ENCODE peak calls at places on chromosomes 4 and X, in seven cellular contexts. One of them, this sample, is unnamed.

GRCh38 chr4:159016527-159017137 is 86.2 kb upstream of the RAPGEF2 start:
- DNase-seq in NT2/D1: peak; percentile 35
- DNase-seq in gastrocnemius medialis: no peak
- DNase-seq in tibial artery: no peak
- DNase-seq in body of pancreas: no peak
- DNase-seq in esophagus squamous epithelium: no peak
- DNase-seq in stomach: no peak
- DNase-seq in this sample: peak; percentile 65

GRCh38 chrX:154399527-154400368 is 1.6 kb downstream of the RPL10 start:
- DNase-seq in NT2/D1: no peak
- DNase-seq in gastrocnemius medialis: no peak
- DNase-seq in tibial artery: no peak
- DNase-seq in body of pancreas: no peak
- DNase-seq in esophagus squamous epithelium: no peak
- DNase-seq in stomach: no peak
- DNase-seq in this sample: no peak

GRCh38 chr4:157804986-157805385 is 367.8 kb downstream of the GASK1B start:
- DNase-seq in NT2/D1: no peak
- DNase-seq in gastrocnemius medialis: no peak
- DNase-seq in tibial artery: no peak
- DNase-seq in body of pancreas: no peak
- DNase-seq in esophagus squamous epithelium: no peak
- DNase-seq in stomach: no peak
- DNase-seq in this sample: no peak

GRCh38 chrX:152600853-152601635 is 36.7 kb upstream of the GABRQ start:
- DNase-seq in NT2/D1: peak; percentile 8
- DNase-seq in gastrocnemius medialis: no peak
- DNase-seq in tibial artery: no peak
- DNase-seq in body of pancreas: no peak
- DNase-seq in esophagus squamous epithelium: no peak
- DNase-seq in stomach: no peak
- DNase-seq in this sample: no peak

GRCh38 chr4:12445711-12446110 is 1017.0 kb upstream of the HS3ST1 start:
- DNase-seq in NT2/D1: no peak
- DNase-seq in gastrocnemius medialis: no peak
- DNase-seq in tibial artery: no peak
- DNase-seq in body of pancreas: no peak
- DNase-seq in esophagus squamous epithelium: no peak
- DNase-seq in stomach: no peak
- DNase-seq in this sample: no peak

GRCh38 chr4:150007512-150007911 is 70.7 kb upstream of the DCLK2 start:
- DNase-seq in NT2/D1: no peak
- DNase-seq in gastrocnemius medialis: no peak
- DNase-seq in tibial artery: no peak
- DNase-seq in body of pancreas: no peak
- DNase-seq in esophagus squamous epithelium: no peak
- DNase-seq in stomach: no peak
- DNase-seq in this sample: no peak

GRCh38 chrX:133254666-133255065 is 36.5 kb upstream of the TFDP3 start:
- DNase-seq in NT2/D1: no peak
- DNase-seq in gastrocnemius medialis: no peak
- DNase-seq in tibial artery: no peak
- DNase-seq in body of pancreas: no peak
- DNase-seq in esophagus squamous epithelium: no peak
- DNase-seq in stomach: no peak
- DNase-seq in this sample: no peak

GRCh38 chrX:114626323-114626722 is 42.4 kb downstream of the HTR2C start:
- DNase-seq in NT2/D1: peak; percentile 0
- DNase-seq in gastrocnemius medialis: no peak
- DNase-seq in tibial artery: no peak
- DNase-seq in body of pancreas: no peak
- DNase-seq in esophagus squamous epithelium: no peak
- DNase-seq in stomach: no peak
- DNase-seq in this sample: peak; percentile 34

GRCh38 chr4:85113706-85114105 is 147.2 kb upstream of the WDFY3 start:
- DNase-seq in NT2/D1: no peak
- DNase-seq in gastrocnemius medialis: no peak
- DNase-seq in tibial artery: no peak
- DNase-seq in body of pancreas: no peak
- DNase-seq in esophagus squamous epithelium: no peak
- DNase-seq in stomach: no peak
- DNase-seq in this sample: no peak

GRCh38 chr4:124322234-124322831 is 390.2 kb downstream of the ANKRD50 start:
- DNase-seq in NT2/D1: peak; percentile 3
- DNase-seq in gastrocnemius medialis: no peak
- DNase-seq in tibial artery: no peak
- DNase-seq in body of pancreas: no peak
- DNase-seq in esophagus squamous epithelium: no peak
- DNase-seq in stomach: no peak
- DNase-seq in this sample: peak; percentile 69

GRCh38 chr4:36392049-36392448 is 110.6 kb downstream of the DTHD1 start:
- DNase-seq in NT2/D1: no peak
- DNase-seq in gastrocnemius medialis: no peak
- DNase-seq in tibial artery: no peak
- DNase-seq in body of pancreas: no peak
- DNase-seq in esophagus squamous epithelium: no peak
- DNase-seq in stomach: no peak
- DNase-seq in this sample: no peak

DNA sequence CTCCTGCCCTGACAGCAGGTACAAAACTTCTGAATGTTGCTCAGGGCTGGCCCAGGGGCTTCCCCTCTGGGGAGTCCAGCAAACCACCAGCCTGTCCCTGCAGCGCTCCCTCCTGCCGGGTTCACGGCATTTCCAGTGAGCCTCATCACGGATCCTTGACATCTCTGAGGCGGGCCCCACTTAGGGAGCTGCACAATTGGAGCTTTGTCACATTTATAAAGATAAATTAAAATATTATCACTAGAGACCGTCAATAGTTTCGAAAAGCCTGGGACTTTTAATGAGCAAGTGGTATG is 5.1 kb upstream of the SORCS2 start:
- DNase-seq in NT2/D1: no peak
- DNase-seq in gastrocnemius medialis: no peak
- DNase-seq in tibial artery: peak; percentile 35
- DNase-seq in body of pancreas: peak; percentile 6
- DNase-seq in esophagus squamous epithelium: no peak
- DNase-seq in stomach: no peak
- DNase-seq in this sample: no peak
- H3K27me3 ChIP-seq in NT2/D1: peaks cover 37% of the 10 kb centered on the region
- H3K27me3 ChIP-seq in gastrocnemius medialis: no peaks in the 10 kb centered on the region
- H3K27me3 ChIP-seq in tibial artery: peaks cover 57% of the 10 kb centered on the region
- H3K27me3 ChIP-seq in body of pancreas: peaks cover 4% of the 10 kb centered on the region
- H3K27me3 ChIP-seq in esophagus squamous epithelium: peaks cover 66% of the 10 kb centered on the region
- H3K27me3 ChIP-seq in stomach: peaks cover 65% of the 10 kb centered on the region
- H3K27me3 ChIP-seq in this sample: peaks cover 54% of the 10 kb centered on the region

GRCh38 chr4:153950100-153950979 is 161.5 kb upstream of the SFRP2 start:
- DNase-seq in NT2/D1: no peak
- DNase-seq in gastrocnemius medialis: no peak
- DNase-seq in tibial artery: no peak
- DNase-seq in body of pancreas: peak; percentile 16
- DNase-seq in esophagus squamous epithelium: no peak
- DNase-seq in stomach: no peak
- DNase-seq in this sample: no peak

GRCh38 chr4:153955306-153955705 is 166.4 kb upstream of the SFRP2 start:
- DNase-seq in NT2/D1: no peak
- DNase-seq in gastrocnemius medialis: no peak
- DNase-seq in tibial artery: no peak
- DNase-seq in body of pancreas: no peak
- DNase-seq in esophagus squamous epithelium: no peak
- DNase-seq in stomach: no peak
- DNase-seq in this sample: no peak

GRCh38 chr4:153954654-153955053 is 165.8 kb upstream of the SFRP2 start:
- DNase-seq in NT2/D1: no peak
- DNase-seq in gastrocnemius medialis: no peak
- DNase-seq in tibial artery: no peak
- DNase-seq in body of pancreas: no peak
- DNase-seq in esophagus squamous epithelium: no peak
- DNase-seq in stomach: no peak
- DNase-seq in this sample: no peak
- H3K4me3 ChIP-seq in NT2/D1: no peak overlapping the region
- H3K4me3 ChIP-seq in gastrocnemius medialis: no peak overlapping the region
- H3K4me3 ChIP-seq in tibial artery: no peak overlapping the region
- H3K4me3 ChIP-seq in body of pancreas: no peak overlapping the region
- H3K4me3 ChIP-seq in esophagus squamous epithelium: no peak overlapping the region
- H3K4me3 ChIP-seq in stomach: no peak overlapping the region
- H3K4me3 ChIP-seq in this sample: no peak overlapping the region

DNA sequence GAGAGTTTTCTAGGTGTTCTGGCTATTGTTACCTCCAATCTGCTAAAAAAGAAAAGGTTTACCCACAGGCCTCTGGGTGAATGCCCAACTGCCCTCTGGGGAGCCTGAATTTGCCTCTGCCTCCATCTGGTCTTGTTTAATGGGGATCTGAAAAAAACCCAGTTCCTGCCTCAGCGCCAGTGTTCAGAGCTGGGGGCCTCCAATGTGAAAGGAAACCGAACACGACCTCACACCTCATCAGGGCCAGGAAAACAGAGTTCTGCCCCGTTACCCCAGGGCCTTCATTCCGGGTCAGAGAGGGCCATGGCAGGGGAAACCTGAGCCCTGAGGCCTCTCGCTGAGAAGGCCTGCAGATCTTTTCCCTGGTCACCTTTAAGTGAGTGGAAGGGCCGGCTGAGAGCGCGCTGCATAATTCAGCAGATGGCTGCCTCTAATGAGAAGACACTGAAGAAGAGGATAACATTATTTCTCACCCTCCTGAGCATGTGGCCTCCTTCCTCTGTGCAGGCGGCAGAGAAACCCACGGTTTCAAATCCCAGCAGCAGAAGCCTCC is 6.8 kb downstream of the SEPTIN6 start:
- DNase-seq in NT2/D1: no peak
- DNase-seq in gastrocnemius medialis: no peak
- DNase-seq in tibial artery: no peak
- DNase-seq in body of pancreas: no peak
- DNase-seq in esophagus squamous epithelium: no peak
- DNase-seq in stomach: no peak
- DNase-seq in this sample: no peak
- H3K4me1 ChIP-seq in NT2/D1: peaks cover 2% of the 10 kb centered on the region
- H3K4me1 ChIP-seq in gastrocnemius medialis: no peaks in the 10 kb centered on the region
- H3K4me1 ChIP-seq in tibial artery: peaks cover 6% of the 10 kb centered on the region
- H3K4me1 ChIP-seq in body of pancreas: peaks cover 5% of the 10 kb centered on the region
- H3K4me1 ChIP-seq in esophagus squamous epithelium: no peaks in the 10 kb centered on the region
- H3K4me1 ChIP-seq in stomach: no peaks in the 10 kb centered on the region
- H3K4me1 ChIP-seq in this sample: peaks cover 38% of the 10 kb centered on the region

GRCh38 chr4:42234817-42235216 is 82.4 kb upstream of the BEND4 start:
- DNase-seq in NT2/D1: no peak
- DNase-seq in gastrocnemius medialis: no peak
- DNase-seq in tibial artery: no peak
- DNase-seq in body of pancreas: no peak
- DNase-seq in esophagus squamous epithelium: no peak
- DNase-seq in stomach: no peak
- DNase-seq in this sample: no peak

GRCh38 chr4:42237451-42237850 is 85.0 kb upstream of the BEND4 start:
- DNase-seq in NT2/D1: no peak
- DNase-seq in gastrocnemius medialis: no peak
- DNase-seq in tibial artery: no peak
- DNase-seq in body of pancreas: no peak
- DNase-seq in esophagus squamous epithelium: no peak
- DNase-seq in stomach: no peak
- DNase-seq in this sample: no peak

GRCh38 chr4:42237010-42237409 is 84.6 kb upstream of the BEND4 start:
- DNase-seq in NT2/D1: no peak
- DNase-seq in gastrocnemius medialis: no peak
- DNase-seq in tibial artery: no peak
- DNase-seq in body of pancreas: no peak
- DNase-seq in esophagus squamous epithelium: no peak
- DNase-seq in stomach: no peak
- DNase-seq in this sample: no peak
- H3K27me3 ChIP-seq in NT2/D1: no peaks in the 10 kb centered on the region
- H3K27me3 ChIP-seq in gastrocnemius medialis: no peaks in the 10 kb centered on the region
- H3K27me3 ChIP-seq in tibial artery: no peaks in the 10 kb centered on the region
- H3K27me3 ChIP-seq in body of pancreas: no peaks in the 10 kb centered on the region
- H3K27me3 ChIP-seq in esophagus squamous epithelium: no peaks in the 10 kb centered on the region
- H3K27me3 ChIP-seq in stomach: no peaks in the 10 kb centered on the region
- H3K27me3 ChIP-seq in this sample: no peaks in the 10 kb centered on the region

GRCh38 chr4:48827622-48828021 is 3.3 kb upstream of the OCIAD1 start:
- DNase-seq in NT2/D1: no peak
- DNase-seq in gastrocnemius medialis: no peak
- DNase-seq in tibial artery: no peak
- DNase-seq in body of pancreas: no peak
- DNase-seq in esophagus squamous epithelium: no peak
- DNase-seq in stomach: no peak
- DNase-seq in this sample: no peak

GRCh38 chr4:48830706-48831531 is at the start of gene OCIAD1:
- DNase-seq in NT2/D1: peak; percentile 94
- DNase-seq in gastrocnemius medialis: peak; percentile 99
- DNase-seq in tibial artery: peak; percentile 98
- DNase-seq in body of pancreas: peak; percentile 97
- DNase-seq in esophagus squamous epithelium: peak; percentile 93
- DNase-seq in stomach: peak; percentile 97
- DNase-seq in this sample: peak; percentile 97

GRCh38 chr4:48831532-48832015 is 686 bp downstream of the OCIAD1 start:
- DNase-seq in NT2/D1: no peak
- DNase-seq in gastrocnemius medialis: no peak
- DNase-seq in tibial artery: no peak
- DNase-seq in body of pancreas: no peak
- DNase-seq in esophagus squamous epithelium: no peak
- DNase-seq in stomach: no peak
- DNase-seq in this sample: peak; percentile 23

GRCh38 chr4:48836658-48837057 is 5.8 kb downstream of the OCIAD1 start:
- DNase-seq in NT2/D1: no peak
- DNase-seq in gastrocnemius medialis: no peak
- DNase-seq in tibial artery: no peak
- DNase-seq in body of pancreas: no peak
- DNase-seq in esophagus squamous epithelium: no peak
- DNase-seq in stomach: no peak
- DNase-seq in this sample: no peak

GRCh38 chr4:48832571-48832970 is 1.7 kb downstream of the OCIAD1 start:
- DNase-seq in NT2/D1: no peak
- DNase-seq in gastrocnemius medialis: no peak
- DNase-seq in tibial artery: no peak
- DNase-seq in body of pancreas: no peak
- DNase-seq in esophagus squamous epithelium: no peak
- DNase-seq in stomach: no peak
- DNase-seq in this sample: no peak
- H3K4me3 ChIP-seq in NT2/D1: peak overlapping the region; percentile 97
- H3K4me3 ChIP-seq in gastrocnemius medialis: peak overlapping the region; percentile 90
- H3K4me3 ChIP-seq in tibial artery: peak overlapping the region; percentile 73
- H3K4me3 ChIP-seq in body of pancreas: no peak overlapping the region
- H3K4me3 ChIP-seq in esophagus squamous epithelium: no peak overlapping the region
- H3K4me3 ChIP-seq in stomach: peak overlapping the region; percentile 76
- H3K4me3 ChIP-seq in this sample: peak overlapping the region; percentile 84

GRCh38 chrX:24468245-24468644 is 3.2 kb downstream of the PDK3 start:
- DNase-seq in NT2/D1: no peak
- DNase-seq in gastrocnemius medialis: no peak
- DNase-seq in tibial artery: peak; percentile 78
- DNase-seq in body of pancreas: no peak
- DNase-seq in esophagus squamous epithelium: no peak
- DNase-seq in stomach: no peak
- DNase-seq in this sample: no peak
- H3K4me1 ChIP-seq in NT2/D1: no peaks in the 10 kb centered on the region
- H3K4me1 ChIP-seq in gastrocnemius medialis: no peaks in the 10 kb centered on the region
- H3K4me1 ChIP-seq in tibial artery: peaks cover 59% of the 10 kb centered on the region
- H3K4me1 ChIP-seq in body of pancreas: peaks cover 8% of the 10 kb centered on the region
- H3K4me1 ChIP-seq in esophagus squamous epithelium: no peaks in the 10 kb centered on the region
- H3K4me1 ChIP-seq in stomach: no peaks in the 10 kb centered on the region
- H3K4me1 ChIP-seq in this sample: peaks cover 8% of the 10 kb centered on the region